ENCODE peak calls at places on chromosome 2, in six cellular contexts. F is PC-3, V is body of pancreas, U is cardiac fibroblast, G is type B pancreatic cell, P is cardiac muscle cell. B is an unnamed sample.

GRCh38 chr2:20443276-20443920 is 3.5 kb upstream of the RHOB start:
- DNase-seq in V (peak), F (peak), P (peak), U (peak), G (no peak), B (no peak)

GRCh38 chr2:119137502-119137901 is 21.0 kb downstream of the C1QL2 start:
- DNase-seq in U (no peak), G (no peak), P (no peak), V (no peak), F (no peak), B (no peak)

GRCh38 chr2:223846524-223846923 is 9.1 kb upstream of the AP1S3 start:
- DNase-seq in P (no peak), U (peak), V (no peak), F (peak), G (no peak), B (no peak)

GRCh38 chr2:54967269-54967668 is 83.0 kb downstream of the RTN4 start:
- DNase-seq in V (no peak), P (no peak), F (no peak), U (no peak), G (no peak), B (no peak)

GRCh38 chr2:111534816-111535803 is 348.9 kb downstream of the ANAPC1 start:
- DNase-seq in U (peak), G (no peak), P (no peak), V (no peak), F (peak), B (no peak)

GRCh38 chr2:26946841-26947784 is 23.3 kb upstream of the MAPRE3 start:
- DNase-seq in V (peak), U (peak), F (peak), P (peak), G (no peak), B (no peak)

GRCh38 chr2:226892729-226893128 is 56.9 kb downstream of the RHBDD1 start:
- DNase-seq in V (no peak), U (peak), F (no peak), P (no peak), G (no peak), B (no peak)

GRCh38 chr2:109455731-109456691 is 157.8 kb downstream of the SEPTIN10 start:
- DNase-seq in F (no peak), V (no peak), P (no peak), U (no peak), G (no peak), B (no peak)

GRCh38 chr2:10342245-10342951 is 39.7 kb downstream of the HPCAL1 start:
- DNase-seq in G (peak), V (no peak), P (no peak), F (no peak), U (no peak), B (no peak)

GRCh38 chr2:42141687-42142475 is 27.3 kb upstream of the EML4 start:
- DNase-seq in V (peak), U (peak), G (peak), P (peak), F (peak), B (no peak)

GRCh38 chr2:200624660-200625059 is 38.8 kb downstream of the AOX1 start:
- DNase-seq in U (peak), V (no peak), P (no peak), F (peak), G (no peak), B (no peak)

GRCh38 chr2:203412555-203413331 is 84.5 kb downstream of the ABI2 start:
- DNase-seq in V (no peak), F (no peak), P (no peak), U (no peak), G (no peak), B (no peak)

GRCh38 chr2:238504181-238504711 is 77.5 kb downstream of the ASB1 start:
- DNase-seq in U (no peak), G (peak), V (no peak), P (no peak), F (no peak), B (no peak)

GRCh38 chr2:43121915-43122314 is 104.5 kb downstream of the ZFP36L2 start:
- DNase-seq in F (no peak), U (no peak), P (peak), G (no peak), V (no peak), B (no peak)

GRCh38 chr2:205930209-205930608 is 155.8 kb downstream of the INO80D start:
- DNase-seq in G (no peak), F (no peak), V (no peak), U (peak), P (no peak), B (no peak)

GRCh38 chr2:119015849-119016248 is 73.9 kb downstream of the MARCO start:
- DNase-seq in V (no peak), F (no peak), G (no peak), U (no peak), P (no peak), B (no peak)

GRCh38 chr2:189076572-189076971 is 102.4 kb downstream of the COL3A1 start:
- DNase-seq in P (no peak), U (peak), V (no peak), G (no peak), F (peak), B (no peak)

GRCh38 chr2:115160523-115161521 is 718.4 kb downstream of the DPP10 start:
- DNase-seq in G (peak), U (no peak), V (peak), P (peak), F (no peak), B (no peak)

GRCh38 chr2:133886735-133887675 is 318.7 kb upstream of the NCKAP5 start:
- DNase-seq in G (no peak), V (peak), P (peak), F (peak), U (peak), B (no peak)

GRCh38 chr2:74741076-74741460 is 87.0 kb downstream of the SEMA4F start:
- DNase-seq in P (no peak), F (no peak), V (no peak), G (no peak), U (no peak), B (no peak)

GRCh38 chr2:235433860-235434259 is 60.0 kb upstream of the AGAP1 start:
- DNase-seq in U (peak), G (no peak), F (peak), V (peak), P (no peak), B (no peak)
- TF ChIP-seq CTCF in U (no peak), G (no peak), F (peak), V (peak), P (no peak), B (no peak)

DNA sequence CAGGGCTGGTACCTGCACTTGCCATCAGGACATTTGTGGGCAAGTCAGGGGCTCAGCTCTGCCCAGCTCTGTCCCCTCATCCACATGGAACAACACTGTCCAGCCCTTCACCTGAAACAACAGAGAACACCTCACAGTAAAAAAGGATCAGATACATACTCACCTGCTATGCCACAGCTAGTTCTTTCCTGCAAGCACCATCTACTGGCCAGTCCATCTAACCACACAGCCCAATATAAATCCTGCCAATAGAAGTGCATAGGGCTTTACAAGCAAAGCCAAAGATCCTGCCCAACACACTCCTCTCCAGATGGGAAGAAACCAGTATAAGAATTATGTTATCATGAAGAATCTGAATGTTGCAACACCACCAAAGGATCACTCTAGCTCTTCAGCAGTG is 52.2 kb upstream of the GALNT13 start:
- DNase-seq in V (no peak), U (no peak), F (peak), G (no peak), P (peak), B (no peak)
- TF ChIP-seq CTCF in V (no peak), U (no peak), F (peak), G (no peak), P (no peak), B (no peak)

GRCh38 chr2:172456002-172456401 is 28.6 kb downstream of the ITGA6 start:
- DNase-seq in P (no peak), U (no peak), F (peak), V (no peak), G (no peak), B (no peak)
- TF ChIP-seq CTCF in P (no peak), U (no peak), F (no peak), V (peak), G (no peak), B (no peak)

DNA sequence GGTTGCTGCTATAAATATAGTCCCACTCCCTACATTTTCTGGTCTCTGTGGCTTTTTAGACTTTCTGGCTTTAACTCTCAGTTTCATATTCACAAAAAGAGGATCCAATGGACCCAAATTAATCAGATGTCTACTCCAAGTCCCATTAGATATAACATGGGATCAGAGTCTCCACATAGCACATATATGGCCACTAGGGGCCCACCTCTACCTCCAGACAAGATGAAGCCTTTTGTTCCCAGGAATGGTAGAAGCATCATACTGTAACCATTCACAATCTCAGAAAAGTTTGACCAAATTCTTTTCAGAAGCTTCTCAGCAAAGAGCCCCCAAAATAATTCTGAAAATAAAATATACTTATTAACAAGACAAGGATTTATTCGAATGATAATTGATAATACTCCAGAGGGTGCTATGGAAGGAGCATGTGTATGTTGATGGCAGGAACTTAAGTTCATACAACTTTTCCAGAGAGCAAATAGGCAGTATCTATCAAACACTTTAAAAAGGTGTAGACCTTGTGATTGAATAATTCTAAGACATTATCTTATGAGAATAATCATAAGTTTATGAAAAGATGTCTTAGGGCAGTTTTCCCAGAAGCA is 382.3 kb upstream of the CRIM1 start:
- DNase-seq in U (peak), F (peak), V (no peak), G (no peak), P (peak), B (no peak)
- TF ChIP-seq CTCF in U (peak), F (peak), V (peak), G (peak), P (peak), B (peak)

GRCh38 chr2:237132799-237133198 is 47.1 kb downstream of the COPS8 start:
- DNase-seq in G (no peak), U (peak), F (peak), V (no peak), P (no peak), B (no peak)
- TF ChIP-seq CTCF in G (peak), U (peak), F (peak), V (no peak), P (peak), B (no peak)

GRCh38 chr2:210421916-210422315 is 54.6 kb downstream of the LANCL1 start:
- DNase-seq in G (no peak), U (peak), V (no peak), P (peak), F (no peak), B (no peak)
- TF ChIP-seq CTCF in G (no peak), U (no peak), V (no peak), P (no peak), F (no peak), B (no peak)

GRCh38 chr2:116510117-116510671 is 1304.3 kb upstream of the DDX18 start:
- DNase-seq in P (peak), V (no peak), U (peak), F (peak), G (no peak), B (no peak)
- TF ChIP-seq CTCF in P (peak), V (no peak), U (peak), F (peak), G (peak), B (no peak)

DNA sequence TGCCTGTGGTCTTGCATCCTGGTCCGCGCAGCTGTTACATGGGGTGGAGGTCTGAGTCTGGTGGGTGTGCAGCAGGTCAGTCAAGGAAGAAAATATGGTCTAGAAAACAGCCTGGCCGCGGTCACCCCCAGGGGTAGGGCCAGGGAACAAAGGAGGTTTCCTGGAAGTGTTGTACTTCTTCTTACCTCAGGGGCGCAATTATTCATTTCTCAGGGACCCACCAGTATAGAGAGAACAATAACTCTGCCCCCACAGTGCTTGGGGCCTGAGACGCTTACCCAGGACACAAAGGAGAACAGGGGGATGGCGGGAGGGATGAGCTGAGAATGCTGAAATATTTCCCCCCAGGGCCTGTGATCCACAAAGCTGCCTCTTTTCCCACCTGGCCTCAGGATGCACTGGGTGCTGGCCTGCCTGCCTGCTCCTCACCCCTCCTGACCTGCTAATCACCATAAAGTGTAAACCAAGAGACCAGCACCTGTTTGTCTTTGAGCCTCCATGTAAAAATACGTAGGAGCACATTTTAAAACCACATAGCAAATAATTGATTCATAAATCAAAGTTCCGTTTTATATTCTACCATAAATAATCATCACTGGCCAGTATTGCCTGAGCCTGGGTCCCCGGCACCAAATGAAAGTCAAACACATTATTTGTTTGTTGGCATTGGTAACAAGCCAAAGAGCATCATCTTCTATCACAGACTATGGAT is 67.4 kb upstream of the RMDN2 start:
- DNase-seq in G (no peak), F (no peak), U (peak), P (no peak), V (no peak), B (no peak)
- TF ChIP-seq CTCF in G (no peak), F (no peak), U (no peak), P (no peak), V (no peak), B (no peak)

DNA sequence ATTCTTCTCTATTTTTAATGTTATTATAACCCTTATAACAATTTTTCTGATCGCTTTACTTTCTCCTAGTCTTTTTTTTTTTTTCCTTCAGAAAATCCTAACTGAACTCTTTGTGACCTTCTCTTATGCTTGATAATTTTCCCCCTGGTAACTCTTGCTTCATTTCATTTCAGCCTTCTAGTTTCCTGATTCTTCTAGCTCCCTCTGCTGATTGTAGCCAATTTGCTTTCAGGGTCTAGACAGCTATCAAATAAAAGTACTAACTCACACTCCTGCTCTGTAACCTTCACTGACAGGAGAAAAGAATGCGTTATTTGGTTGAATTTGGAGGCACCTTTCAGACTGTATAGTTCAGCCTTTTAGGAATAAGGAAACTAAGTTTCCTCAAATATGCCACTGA is 99.5 kb downstream of the RBM43 start:
- DNase-seq in V (no peak), G (no peak), U (peak), P (peak), F (peak), B (no peak)
- TF ChIP-seq CTCF in V (no peak), G (peak), U (peak), P (peak), F (peak), B (no peak)

B was measured in natural killer cell.